ENCODE peak calls at places on chromosomes 6 and 20, in eight cellular contexts. L, S, W, H, N, B, R and D are unnamed samples.
A peak's percentile ranks its signal among the peaks of the same experiment; 100 is the strongest.

GRCh38 chr6:45327956-45328522 is at the start of gene RUNX2:
- DNase-seq in W (no peak), R (peak; percentile 54), L (no peak), H (no peak), S (no peak), N (peak; percentile 21), B (no peak), D (no peak)

GRCh38 chr6:30810813-30811329 is 66.5 kb upstream of the IER3 start:
- DNase-seq in H (peak; percentile 50), W (no peak), L (no peak), R (no peak), S (peak; percentile 93), B (no peak), N (no peak), D (no peak)

GRCh38 chr20:7375905-7376304 is 564.4 kb downstream of the HAO1 start:
- DNase-seq in S (no peak), H (peak; percentile 1), B (no peak), N (no peak), L (no peak), W (no peak), R (peak; percentile 4), D (no peak)

GRCh38 chr6:165749163-165749562 is 86.1 kb upstream of the PDE10A start:
- DNase-seq in L (no peak), N (no peak), B (no peak), W (no peak), R (no peak), S (no peak), H (no peak), D (no peak)

GRCh38 chr6:3713266-3713665 is 38.2 kb downstream of the PXDC1 start:
- DNase-seq in B (no peak), N (no peak), L (no peak), S (no peak), R (no peak), H (no peak), W (no peak), D (no peak)

GRCh38 chr6:125546827-125547226 is 202.6 kb upstream of the HEY2 start:
- DNase-seq in W (peak; percentile 27), L (no peak), R (peak; percentile 6), B (no peak), N (peak; percentile 2), H (no peak), S (no peak), D (no peak)

GRCh38 chr6:44363377-44363926 is 21.0 kb downstream of the SPATS1 start:
- DNase-seq in N (no peak), R (no peak), L (no peak), S (no peak), B (no peak), W (no peak), H (no peak), D (no peak)

GRCh38 chr6:8462694-8463093 is 27.3 kb upstream of the SLC35B3 start:
- DNase-seq in H (no peak), R (no peak), N (no peak), W (no peak), S (no peak), B (no peak), L (no peak), D (no peak)

GRCh38 chr6:88380083-88380482 is 213.9 kb upstream of the CNR1 start:
- DNase-seq in L (no peak), N (peak; percentile 94), H (no peak), S (no peak), R (peak; percentile 77), B (peak; percentile 45), W (peak; percentile 81), D (no peak)

GRCh38 chr6:142373268-142374089 is 71.7 kb downstream of the ADGRG6 start:
- DNase-seq in L (no peak), R (no peak), W (no peak), B (no peak), N (no peak), S (no peak), H (no peak), D (no peak)

GRCh38 chr6:85273870-85274269 is 176.0 kb upstream of the NT5E start:
- DNase-seq in N (no peak), R (no peak), L (no peak), S (no peak), W (no peak), B (no peak), H (no peak), D (no peak)

GRCh38 chr20:25668446-25668845 is 28.2 kb downstream of the ZNF337 start:
- DNase-seq in R (no peak), S (no peak), N (no peak), W (no peak), H (no peak), L (no peak), B (no peak), D (no peak)

GRCh38 chr6:139112146-139112545 is 22.7 kb upstream of the HECA start:
- DNase-seq in B (no peak), H (no peak), R (no peak), W (no peak), L (no peak), S (no peak), N (no peak), D (no peak)

GRCh38 chr6:155676346-155676745 is 220.7 kb upstream of the NOX3 start:
- DNase-seq in R (no peak), L (no peak), N (no peak), H (no peak), B (no peak), W (no peak), S (no peak), D (no peak)

GRCh38 chr20:8853805-8854338 is 215.0 kb upstream of the PLCB4 start:
- DNase-seq in N (peak; percentile 93), B (no peak), S (peak; percentile 1), L (peak; percentile 10), R (peak; percentile 76), W (no peak), H (peak; percentile 39), D (no peak)

GRCh38 chr20:46251211-46251673 is 57.1 kb downstream of the CDH22 start:
- DNase-seq in R (no peak), L (no peak), N (no peak), W (no peak), H (no peak), S (no peak), B (no peak), D (no peak)

GRCh38 chr6:105087571-105088211 is 92.1 kb downstream of the POPDC3 start:
- DNase-seq in B (no peak), N (peak; percentile 54), W (no peak), L (no peak), R (peak; percentile 67), S (peak; percentile 21), H (peak; percentile 49), D (no peak)

GRCh38 chr20:5402903-5403531 is 86.3 kb upstream of the PROKR2 start:
- DNase-seq in N (no peak), R (peak; percentile 31), H (peak; percentile 36), B (no peak), S (peak; percentile 0), W (no peak), L (no peak), D (no peak)

GRCh38 chr20:3765171-3765887 is 2.2 kb downstream of the ADISSP start:
- DNase-seq in W (no peak), R (no peak), L (no peak), B (no peak), S (no peak), N (no peak), H (no peak), D (no peak)

GRCh38 chr6:73586416-73586974 is 65.7 kb upstream of the EEF1A1 start:
- DNase-seq in B (no peak), L (no peak), W (peak; percentile 38), N (no peak), R (peak; percentile 24), S (no peak), H (no peak), D (no peak)

GRCh38 chr6:33213989-33214335 is 5.7 kb downstream of the RING1 start:
- DNase-seq in N (no peak), S (no peak), L (no peak), B (no peak), H (no peak), R (no peak), W (no peak), D (no peak)

GRCh38 chr6:157510329-157511188 is 129.6 kb downstream of the ZDHHC14 start:
- DNase-seq in S (no peak), L (no peak), B (no peak), H (peak; percentile 49), W (no peak), R (no peak), N (no peak), D (no peak)

GRCh38 chr6:7631466-7631865 is 41.5 kb downstream of the SNRNP48 start:
- DNase-seq in B (no peak), H (no peak), L (no peak), R (no peak), S (no peak), W (no peak), N (no peak), D (no peak)

GRCh38 chr20:37390503-37390890 is 44.6 kb downstream of the SRC start:
- DNase-seq in N (no peak), L (no peak), B (no peak), H (no peak), S (no peak), W (peak; percentile 5), R (no peak), D (no peak)

GRCh38 chr6:42222450-42222849 is 4.8 kb upstream of the MRPS10 start:
- DNase-seq in N (no peak), R (no peak), H (no peak), L (no peak), B (no peak), S (no peak), W (no peak), D (no peak)

GRCh38 chr6:19086480-19086879 is 699.3 kb downstream of the RNF144B start:
- DNase-seq in L (no peak), B (no peak), R (no peak), W (no peak), H (no peak), N (no peak), S (no peak), D (peak; percentile 2)

GRCh38 chr6:135439549-135439948 is 58.0 kb downstream of the AHI1 start:
- DNase-seq in N (no peak), B (no peak), H (no peak), S (no peak), R (no peak), L (no peak), W (no peak), D (no peak)

GRCh38 chr20:24487648-24488047 is 18.2 kb downstream of the SYNDIG1 start:
- DNase-seq in B (no peak), W (no peak), H (no peak), R (no peak), S (no peak), N (no peak), L (no peak), D (no peak)

GRCh38 chr6:152301021-152301805 is 335.9 kb downstream of the SYNE1 start:
- DNase-seq in R (no peak), S (no peak), W (no peak), B (no peak), N (peak; percentile 40), L (no peak), H (no peak), D (no peak)

GRCh38 chr20:10217517-10218410 is 866 bp upstream of the SNAP25 start:
- DNase-seq in N (peak; percentile 90), B (no peak), R (no peak), L (no peak), H (peak; percentile 37), W (peak; percentile 35), S (no peak), D (no peak)

GRCh38 chr6:159254186-159254585 is 85.0 kb downstream of the FNDC1 start:
- DNase-seq in H (no peak), B (no peak), N (no peak), S (no peak), R (peak; percentile 49), W (no peak), L (no peak), D (no peak)

GRCh38 chr6:148364056-148364844 is 21.6 kb downstream of the SASH1 start:
- DNase-seq in S (no peak), N (no peak), L (no peak), W (no peak), B (no peak), R (peak; percentile 79), H (no peak), D (no peak)